ENCODE peak calls at places on chromosomes 4 and X, in five cellular contexts. E is CD8-positive, alpha-beta memory T cell; V is heart left ventricle; B is tibial nerve; F is fibroblast of the aortic adventitia. C is an unnamed sample.

GRCh38 chrX:121851033-121851432 is 803.6 kb downstream of the GLUD2 start:
- DNase-seq in F (peak; percentile 52), E (no peak), V (no peak), B (no peak), C (no peak)

GRCh38 chr4:18180122-18180521 is 158.6 kb upstream of the LCORL start:
- DNase-seq in F (no peak), B (no peak), E (no peak), V (no peak), C (no peak)

GRCh38 chr4:147543039-147543438 is 62.1 kb downstream of the EDNRA start:
- DNase-seq in B (no peak), V (no peak), F (peak; percentile 35), E (no peak), C (no peak)

GRCh38 chr4:150262611-150263010 is 184.4 kb downstream of the DCLK2 start:
- DNase-seq in V (no peak), E (no peak), B (no peak), F (no peak), C (no peak)

GRCh38 chrX:18377802-18378201 is 23.3 kb upstream of the SCML2 start:
- DNase-seq in E (no peak), F (peak; percentile 27), V (no peak), B (no peak), C (no peak)

GRCh38 chrX:71666240-71667223 is 814 bp upstream of the LOC101059915 start:
- DNase-seq in E (no peak), B (no peak), F (no peak), V (no peak), C (no peak)

GRCh38 chr4:100879471-100879870 is 361.6 kb upstream of the EMCN start:
- DNase-seq in F (no peak), E (no peak), V (no peak), B (no peak), C (no peak)

GRCh38 chr4:14532436-14532835 is 469.8 kb upstream of the CPEB2 start:
- DNase-seq in F (no peak), E (no peak), B (no peak), V (no peak), C (no peak)

GRCh38 chr4:168667397-168667796 is 170.5 kb downstream of the PALLD start:
- DNase-seq in V (no peak), E (no peak), F (no peak), B (no peak), C (no peak)

GRCh38 chrX:15686818-15687685 is 22.4 kb upstream of the CLTRN start:
- DNase-seq in F (peak; percentile 70), V (peak; percentile 41), B (peak; percentile 16), E (peak; percentile 29), C (peak; percentile 44)

GRCh38 chrX:149472620-149473019 is 32.5 kb downstream of the IDS start:
- DNase-seq in E (no peak), B (no peak), V (no peak), F (no peak), C (no peak)

GRCh38 chr4:83046693-83047473 is 11.9 kb downstream of the COPS4 start:
- DNase-seq in E (no peak), V (no peak), F (no peak), B (no peak), C (no peak)

GRCh38 chr4:24887881-24888430 is 24.9 kb downstream of the CCDC149 start:
- DNase-seq in V (no peak), F (no peak), B (no peak), E (no peak), C (no peak)

GRCh38 chr4:184643726-184644125 is 5.5 kb downstream of the CASP3 start:
- DNase-seq in B (no peak), E (no peak), V (no peak), F (no peak), C (no peak)

GRCh38 chr4:184647391-184648101 is 1.7 kb downstream of the CASP3 start:
- DNase-seq in V (no peak), F (peak; percentile 25), E (no peak), B (no peak), C (no peak)

GRCh38 chr4:184644553-184645307 is 4.5 kb downstream of the CASP3 start:
- DNase-seq in F (peak; percentile 16), B (no peak), E (no peak), V (no peak), C (no peak)

GRCh38 chr4:184648220-184649025 is 824 bp downstream of the CASP3 start:
- DNase-seq in E (peak; percentile 30), F (peak; percentile 39), V (peak; percentile 83), B (peak; percentile 34), C (peak; percentile 83)

GRCh38 chr4:184645904-184646610 is 3.2 kb downstream of the CASP3 start:
- DNase-seq in F (no peak), E (no peak), V (no peak), B (no peak), C (no peak)
- H3K4me3 ChIP-seq in F (no peak overlapping the region), E (no peak overlapping the region), V (no peak overlapping the region), B (no peak overlapping the region), C (peak overlapping the region; percentile 73)

GRCh38 chr4:184217569-184218131 is at the start of gene ENPP6:
- DNase-seq in F (no peak), B (no peak), E (no peak), V (no peak), C (no peak)
- H3K4me3 ChIP-seq in F (peak within 1 kb of the TSS; percentile 11), B (peak within 1 kb of the TSS; percentile 52), E (no peak within 1 kb of the TSS), V (no peak within 1 kb of the TSS), C (no peak within 1 kb of the TSS)

DNA sequence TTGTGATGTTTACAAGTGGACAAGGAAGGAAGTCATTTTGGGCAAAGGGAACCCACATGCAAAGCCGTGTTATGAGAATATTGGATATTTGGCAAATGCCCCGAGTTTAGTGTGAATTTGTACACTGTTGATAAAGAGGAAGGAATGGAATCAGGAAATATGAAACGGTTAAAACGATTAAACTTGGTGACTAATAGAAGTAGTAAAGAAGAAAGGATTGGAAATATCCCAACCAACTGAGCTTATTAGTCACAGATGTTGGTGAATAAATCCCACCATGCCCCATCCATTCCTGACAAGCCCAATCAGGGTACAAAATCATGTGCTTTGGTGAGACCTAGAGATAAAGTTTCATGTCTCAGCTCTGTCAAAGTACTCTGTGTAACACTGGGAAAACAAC is 22.0 kb downstream of the ARHGAP24 start:
- DNase-seq in F (peak; percentile 85), E (no peak), V (no peak), B (no peak), C (no peak)
- H3K4me3 ChIP-seq in F (no peak overlapping the region), E (no peak overlapping the region), V (no peak overlapping the region), B (no peak overlapping the region), C (no peak overlapping the region)

GRCh38 chr4:7124643-7125442 is 57.0 kb upstream of the GRPEL1 start:
- DNase-seq in B (peak; percentile 48), F (peak; percentile 96), V (peak; percentile 32), E (no peak), C (no peak)
- H3K4me3 ChIP-seq in B (no peak overlapping the region), F (no peak overlapping the region), V (no peak overlapping the region), E (no peak overlapping the region), C (no peak overlapping the region)

DNA sequence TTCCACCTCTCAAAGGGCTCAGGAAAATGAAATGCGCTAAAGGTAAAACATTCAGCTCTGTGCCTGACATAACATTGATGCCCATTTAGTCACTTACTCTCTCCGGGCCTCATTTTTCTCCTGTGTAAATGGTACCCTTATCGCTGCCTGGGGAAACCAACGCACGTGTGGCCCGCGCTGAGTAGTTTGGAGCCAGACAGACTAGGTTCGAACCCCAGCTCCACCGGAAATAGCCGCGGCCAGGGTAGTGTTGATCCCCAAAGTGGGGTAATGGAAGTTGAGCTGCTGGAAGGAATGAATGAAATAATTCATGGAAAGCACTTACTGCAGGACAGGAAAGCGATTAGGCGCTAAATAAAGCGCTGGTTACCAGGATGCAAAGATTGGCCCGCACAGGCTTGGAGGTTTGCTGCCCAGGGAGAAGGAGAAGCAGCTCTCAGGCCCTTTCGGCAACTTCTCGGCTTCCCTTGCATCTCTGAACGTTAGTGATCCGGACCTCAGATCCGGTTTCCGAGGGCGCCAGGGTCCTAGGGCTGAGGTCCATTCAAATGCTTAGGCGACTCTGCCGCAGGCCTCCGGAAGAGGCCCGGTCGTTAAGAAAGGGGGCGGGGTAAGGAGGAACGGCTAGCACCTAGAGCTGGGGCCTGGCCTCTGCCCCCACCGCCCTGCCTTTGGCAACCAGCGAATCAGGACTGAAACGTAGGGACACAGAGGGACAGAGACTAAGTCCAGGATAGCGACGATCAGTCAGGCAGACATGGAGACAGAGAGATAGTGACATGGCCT is 13.3 kb downstream of the NKX3-2 start:
- DNase-seq in F (no peak), V (no peak), E (no peak), B (no peak), C (no peak)
- H3K4me3 ChIP-seq in F (no peak overlapping the region), V (no peak overlapping the region), E (no peak overlapping the region), B (no peak overlapping the region), C (no peak overlapping the region)

DNA sequence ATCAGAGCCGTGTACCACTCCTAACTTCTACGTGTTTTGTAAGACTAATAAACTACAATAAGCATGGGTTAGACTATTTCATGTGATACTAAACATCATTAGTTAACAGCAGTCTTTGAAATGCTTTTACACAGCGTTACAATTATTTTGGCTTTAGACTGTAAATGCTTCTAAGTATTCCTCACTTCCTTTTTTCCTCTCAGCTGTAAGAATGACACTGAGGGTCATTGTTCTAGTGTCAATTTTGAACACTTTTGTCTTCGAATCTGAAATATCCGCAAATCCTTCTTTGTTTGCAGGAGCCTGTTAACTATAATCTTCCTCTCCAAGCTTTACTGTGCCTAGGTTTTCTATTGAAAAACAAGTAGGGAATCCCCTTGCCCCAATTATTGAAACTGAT is 1.5 kb downstream of the ABCE1 start:
- DNase-seq in V (no peak), F (peak; percentile 23), B (no peak), E (no peak), C (no peak)
- H3K4me3 ChIP-seq in V (peak overlapping the region; percentile 65), F (peak overlapping the region; percentile 91), B (peak overlapping the region; percentile 83), E (peak overlapping the region; percentile 87), C (peak overlapping the region; percentile 91)

GRCh38 chr4:80462537-80463207 is 127.1 kb downstream of the CFAP299 start:
- DNase-seq in E (no peak), F (peak; percentile 42), V (no peak), B (no peak), C (peak; percentile 47)
- H3K4me3 ChIP-seq in E (peak overlapping the region; percentile 49), F (peak overlapping the region; percentile 19), V (peak overlapping the region; percentile 2), B (peak overlapping the region; percentile 4), C (peak overlapping the region; percentile 87)

DNA sequence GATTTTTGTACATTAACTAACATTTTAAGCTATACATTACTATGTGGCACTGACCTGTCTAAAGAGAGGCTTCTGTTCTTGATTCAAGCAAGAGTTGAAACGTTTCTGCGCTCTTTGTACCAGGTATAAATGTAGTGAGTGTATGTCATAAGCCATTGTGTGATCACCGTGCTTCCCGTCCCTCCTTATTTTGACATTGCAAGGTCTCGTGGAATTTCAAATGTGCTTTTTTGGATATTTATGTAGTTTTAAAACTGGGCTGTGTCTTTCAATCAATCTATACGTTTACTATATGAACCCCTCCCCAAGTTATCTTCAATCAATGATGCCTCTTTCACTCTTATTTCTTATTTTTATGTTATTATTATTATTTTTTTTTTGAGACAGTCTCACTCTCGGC is at the start of gene KLHL15:
- DNase-seq in B (no peak), F (no peak), V (no peak), E (no peak), C (no peak)
- H3K4me3 ChIP-seq in B (peak within 1 kb of the TSS; percentile 78), F (peak within 1 kb of the TSS; percentile 81), V (peak within 1 kb of the TSS; percentile 99), E (peak within 1 kb of the TSS; percentile 70), C (peak within 1 kb of the TSS; percentile 74)

GRCh38 chrX:5644786-5645185 is 583.9 kb downstream of the NLGN4X start:
- DNase-seq in B (no peak), V (no peak), E (no peak), F (no peak), C (no peak)

GRCh38 chrX:5650904-5651303 is 577.8 kb downstream of the NLGN4X start:
- DNase-seq in B (no peak), E (no peak), F (no peak), V (no peak), C (no peak)

GRCh38 chrX:5648941-5649568 is 579.6 kb downstream of the NLGN4X start:
- DNase-seq in F (no peak), B (no peak), E (no peak), V (no peak), C (no peak)

GRCh38 chrX:5646818-5647217 is 581.8 kb downstream of the NLGN4X start:
- DNase-seq in B (no peak), V (no peak), E (no peak), F (no peak), C (no peak)
- H3K4me3 ChIP-seq in B (no peak overlapping the region), V (no peak overlapping the region), E (no peak overlapping the region), F (no peak overlapping the region), C (no peak overlapping the region)

C was measured in CD4-positive, CD25-positive, alpha-beta regulatory T cell.